ENCODE peak calls at places on chromosomes 6 and 20, in five cellular contexts. One of them, this sample, is unnamed.

GRCh38 chr6:156825475-156825874 is 48.3 kb downstream of the ARID1B start:
- DNase-seq in body of pancreas: no peak
- DNase-seq in K562: no peak
- DNase-seq in testis: no peak
- DNase-seq in Peyer's patch: no peak
- DNase-seq in this sample: no peak

GRCh38 chr20:34979366-34980153 is 23.9 kb downstream of the MYH7B start:
- DNase-seq in K562: peak; percentile 91
- DNase-seq in Peyer's patch: no peak
- DNase-seq in testis: peak; percentile 74
- DNase-seq in body of pancreas: no peak
- DNase-seq in this sample: peak; percentile 78

GRCh38 chr20:7974785-7975435 is 34.7 kb upstream of the HAO1 start:
- DNase-seq in K562: no peak
- DNase-seq in Peyer's patch: no peak
- DNase-seq in testis: no peak
- DNase-seq in body of pancreas: no peak
- DNase-seq in this sample: no peak

GRCh38 chr6:9482030-9482731 is 932.7 kb downstream of the TFAP2A start:
- DNase-seq in K562: no peak
- DNase-seq in body of pancreas: no peak
- DNase-seq in Peyer's patch: no peak
- DNase-seq in testis: no peak
- DNase-seq in this sample: no peak

GRCh38 chr20:8242827-8243764 is 111.0 kb downstream of the PLCB1 start:
- DNase-seq in K562: no peak
- DNase-seq in Peyer's patch: no peak
- DNase-seq in body of pancreas: no peak
- DNase-seq in testis: no peak
- DNase-seq in this sample: no peak

GRCh38 chr20:17519606-17520285 is 11.4 kb downstream of the BFSP1 start:
- DNase-seq in Peyer's patch: no peak
- DNase-seq in K562: no peak
- DNase-seq in testis: no peak
- DNase-seq in body of pancreas: no peak
- DNase-seq in this sample: no peak

GRCh38 chr6:125781307-125781868 is 9.4 kb upstream of the NCOA7 start:
- DNase-seq in K562: peak; percentile 44
- DNase-seq in Peyer's patch: no peak
- DNase-seq in testis: peak; percentile 70
- DNase-seq in body of pancreas: peak; percentile 51
- DNase-seq in this sample: no peak

GRCh38 chr6:8336406-8336805 is 98.9 kb downstream of the SLC35B3 start:
- DNase-seq in testis: peak; percentile 18
- DNase-seq in K562: no peak
- DNase-seq in body of pancreas: no peak
- DNase-seq in Peyer's patch: no peak
- DNase-seq in this sample: no peak

GRCh38 chr6:106730672-106731071 is 101.3 kb downstream of the QRSL1 start:
- DNase-seq in testis: no peak
- DNase-seq in body of pancreas: peak; percentile 54
- DNase-seq in K562: no peak
- DNase-seq in Peyer's patch: no peak
- DNase-seq in this sample: no peak

GRCh38 chr6:13813011-13813410 is 1.3 kb downstream of the MCUR1 start:
- DNase-seq in K562: peak; percentile 18
- DNase-seq in testis: no peak
- DNase-seq in Peyer's patch: no peak
- DNase-seq in body of pancreas: no peak
- DNase-seq in this sample: no peak

GRCh38 chr20:59813126-59813947 is 120.1 kb downstream of the SYCP2 start:
- DNase-seq in K562: no peak
- DNase-seq in body of pancreas: no peak
- DNase-seq in Peyer's patch: no peak
- DNase-seq in testis: peak; percentile 9
- DNase-seq in this sample: no peak

GRCh38 chr6:107361568-107362270 is 97.6 kb downstream of the PDSS2 start:
- DNase-seq in K562: no peak
- DNase-seq in body of pancreas: no peak
- DNase-seq in testis: no peak
- DNase-seq in Peyer's patch: no peak
- DNase-seq in this sample: no peak

GRCh38 chr6:89952696-89953095 is 58.4 kb downstream of the GJA10 start:
- DNase-seq in Peyer's patch: peak; percentile 79
- DNase-seq in testis: no peak
- DNase-seq in K562: no peak
- DNase-seq in body of pancreas: peak; percentile 20
- DNase-seq in this sample: no peak

GRCh38 chr6:55108469-55109130 is 65.7 kb upstream of the HCRTR2 start:
- DNase-seq in K562: no peak
- DNase-seq in testis: no peak
- DNase-seq in body of pancreas: no peak
- DNase-seq in Peyer's patch: no peak
- DNase-seq in this sample: no peak

GRCh38 chr6:149336529-149336928 is 19.0 kb downstream of the TAB2 start:
- DNase-seq in body of pancreas: no peak
- DNase-seq in testis: no peak
- DNase-seq in K562: no peak
- DNase-seq in Peyer's patch: no peak
- DNase-seq in this sample: no peak

GRCh38 chr6:1285589-1286340 is 26.1 kb upstream of the FOXQ1 start:
- DNase-seq in testis: no peak
- DNase-seq in body of pancreas: peak; percentile 24
- DNase-seq in Peyer's patch: no peak
- DNase-seq in K562: no peak
- DNase-seq in this sample: peak; percentile 65

GRCh38 chr6:47308674-47309325 is 905 bp downstream of the TNFRSF21 start:
- DNase-seq in testis: peak; percentile 39
- DNase-seq in K562: peak; percentile 42
- DNase-seq in body of pancreas: peak; percentile 24
- DNase-seq in Peyer's patch: no peak
- DNase-seq in this sample: peak; percentile 28

GRCh38 chr6:150212745-150213144 is 69.9 kb downstream of the PPP1R14C start:
- DNase-seq in testis: no peak
- DNase-seq in body of pancreas: no peak
- DNase-seq in K562: no peak
- DNase-seq in Peyer's patch: no peak
- DNase-seq in this sample: no peak

GRCh38 chr20:50625986-50626677 is 65.2 kb downstream of the RIPOR3 start:
- DNase-seq in body of pancreas: peak; percentile 27
- DNase-seq in Peyer's patch: no peak
- DNase-seq in testis: peak; percentile 74
- DNase-seq in K562: peak; percentile 68
- DNase-seq in this sample: peak; percentile 83

GRCh38 chr6:16762547-16763477 is 1.6 kb upstream of the ATXN1 start:
- DNase-seq in body of pancreas: peak; percentile 67
- DNase-seq in K562: peak; percentile 61
- DNase-seq in testis: peak; percentile 46
- DNase-seq in Peyer's patch: peak; percentile 53
- DNase-seq in this sample: peak; percentile 77

GRCh38 chr20:31869942-31870702 is at the start of the genes DUSP15 and TTLL9:
- DNase-seq in K562: no peak
- DNase-seq in Peyer's patch: no peak
- DNase-seq in testis: peak; percentile 72
- DNase-seq in body of pancreas: peak; percentile 52
- DNase-seq in this sample: peak; percentile 47

GRCh38 chr6:79170915-79171314 is 63.6 kb downstream of the HMGN3 start:
- DNase-seq in Peyer's patch: no peak
- DNase-seq in testis: no peak
- DNase-seq in body of pancreas: no peak
- DNase-seq in K562: no peak
- DNase-seq in this sample: no peak

GRCh38 chr6:108667984-108668383 is 107.3 kb downstream of the FOXO3 start:
- DNase-seq in K562: no peak
- DNase-seq in body of pancreas: no peak
- DNase-seq in Peyer's patch: no peak
- DNase-seq in testis: peak; percentile 49
- DNase-seq in this sample: no peak

GRCh38 chr6:43014434-43014909 is 423 bp downstream of the KLHDC3 start:
- DNase-seq in body of pancreas: no peak
- DNase-seq in K562: no peak
- DNase-seq in Peyer's patch: no peak
- DNase-seq in testis: no peak
- DNase-seq in this sample: no peak

GRCh38 chr6:167663784-167664432 is 162.8 kb upstream of the AFDN start:
- DNase-seq in body of pancreas: no peak
- DNase-seq in Peyer's patch: no peak
- DNase-seq in K562: no peak
- DNase-seq in testis: no peak
- DNase-seq in this sample: peak; percentile 38

GRCh38 chr6:152609125-152609670 is 28.0 kb downstream of the SYNE1 start:
- DNase-seq in K562: no peak
- DNase-seq in body of pancreas: no peak
- DNase-seq in Peyer's patch: no peak
- DNase-seq in testis: no peak
- DNase-seq in this sample: no peak

GRCh38 chr20:36628076-36628475 is 17.9 kb downstream of the SLA2 start:
- DNase-seq in body of pancreas: no peak
- DNase-seq in testis: no peak
- DNase-seq in K562: no peak
- DNase-seq in Peyer's patch: no peak
- DNase-seq in this sample: no peak

GRCh38 chr6:26269406-26270120 is 95.4 kb upstream of the BTN3A2 start:
- DNase-seq in K562: no peak
- DNase-seq in Peyer's patch: no peak
- DNase-seq in body of pancreas: no peak
- DNase-seq in testis: no peak
- DNase-seq in this sample: no peak

GRCh38 chr20:7269452-7269851 is 502.0 kb downstream of the BMP2 start:
- DNase-seq in body of pancreas: no peak
- DNase-seq in K562: no peak
- DNase-seq in testis: no peak
- DNase-seq in Peyer's patch: no peak
- DNase-seq in this sample: no peak

GRCh38 chr20:25551413-25552210 is 33.7 kb downstream of the NINL start:
- DNase-seq in K562: no peak
- DNase-seq in body of pancreas: no peak
- DNase-seq in Peyer's patch: no peak
- DNase-seq in testis: no peak
- DNase-seq in this sample: no peak

GRCh38 chr20:49282584-49283171 is 4.8 kb upstream of the ZNFX1 start:
- DNase-seq in K562: peak; percentile 25
- DNase-seq in Peyer's patch: no peak
- DNase-seq in testis: no peak
- DNase-seq in body of pancreas: no peak
- DNase-seq in this sample: no peak
- H3K4me3 ChIP-seq in K562: peak overlapping the region; percentile 93
- H3K4me3 ChIP-seq in Peyer's patch: no peak overlapping the region
- H3K4me3 ChIP-seq in testis: no peak overlapping the region
- H3K4me3 ChIP-seq in body of pancreas: no peak overlapping the region
- H3K4me3 ChIP-seq in this sample: no peak overlapping the region

GRCh38 chr6:131893198-131893597 is 58.0 kb downstream of the CCN2 start:
- DNase-seq in testis: no peak
- DNase-seq in Peyer's patch: no peak
- DNase-seq in K562: no peak
- DNase-seq in body of pancreas: no peak
- DNase-seq in this sample: no peak
- H3K27ac ChIP-seq in testis: no peak overlapping the region
- H3K27ac ChIP-seq in Peyer's patch: no peak overlapping the region
- H3K27ac ChIP-seq in K562: no peak overlapping the region
- H3K27ac ChIP-seq in body of pancreas: no peak overlapping the region
- H3K27ac ChIP-seq in this sample: no peak overlapping the region

GRCh38 chr6:3405182-3405518 is 51.7 kb downstream of the SLC22A23 start:
- DNase-seq in Peyer's patch: no peak
- DNase-seq in body of pancreas: no peak
- DNase-seq in testis: no peak
- DNase-seq in K562: no peak
- DNase-seq in this sample: no peak
- H3K4me1 ChIP-seq in Peyer's patch: no peaks in the 10 kb centered on the region
- H3K4me1 ChIP-seq in body of pancreas: peaks cover 85% of the 10 kb centered on the region
- H3K4me1 ChIP-seq in testis: no peaks in the 10 kb centered on the region
- H3K4me1 ChIP-seq in K562: peaks cover 32% of the 10 kb centered on the region
- H3K4me1 ChIP-seq in this sample: no peaks in the 10 kb centered on the region

GRCh38 chr6:56482525-56482924 is 160.2 kb downstream of the DST start:
- DNase-seq in body of pancreas: peak; percentile 58
- DNase-seq in K562: no peak
- DNase-seq in testis: no peak
- DNase-seq in Peyer's patch: no peak
- DNase-seq in this sample: no peak

GRCh38 chr6:56484669-56485068 is 158.0 kb downstream of the DST start:
- DNase-seq in body of pancreas: no peak
- DNase-seq in Peyer's patch: no peak
- DNase-seq in K562: no peak
- DNase-seq in testis: no peak
- DNase-seq in this sample: no peak

GRCh38 chr6:56486681-56487080 is 156.0 kb downstream of the DST start:
- DNase-seq in Peyer's patch: no peak
- DNase-seq in K562: no peak
- DNase-seq in testis: no peak
- DNase-seq in body of pancreas: no peak
- DNase-seq in this sample: no peak

GRCh38 chr6:56481957-56482356 is 160.7 kb downstream of the DST start:
- DNase-seq in body of pancreas: no peak
- DNase-seq in testis: no peak
- DNase-seq in K562: no peak
- DNase-seq in Peyer's patch: no peak
- DNase-seq in this sample: no peak

DNA sequence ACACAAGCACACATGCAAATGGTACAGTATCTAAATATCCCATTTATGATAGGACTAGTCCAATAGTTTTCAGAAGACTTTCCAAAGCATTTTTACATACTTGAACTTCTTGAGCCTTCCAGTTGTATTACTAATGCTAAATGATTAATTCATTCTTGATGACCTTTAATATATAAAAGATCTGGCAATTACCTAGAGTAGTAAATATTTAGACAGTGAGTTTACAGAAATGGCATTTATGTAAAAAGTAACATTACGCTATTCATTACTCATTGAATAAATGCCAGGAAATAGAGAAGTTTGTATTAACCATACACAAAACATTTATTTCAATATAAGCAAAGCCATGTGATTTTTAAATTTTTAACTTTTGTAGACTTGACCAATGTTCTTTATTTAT is 158.8 kb downstream of the DST start:
- DNase-seq in testis: no peak
- DNase-seq in K562: no peak
- DNase-seq in Peyer's patch: no peak
- DNase-seq in body of pancreas: no peak
- DNase-seq in this sample: no peak
- H3K4me3 ChIP-seq in testis: no peak overlapping the region
- H3K4me3 ChIP-seq in K562: no peak overlapping the region
- H3K4me3 ChIP-seq in Peyer's patch: no peak overlapping the region
- H3K4me3 ChIP-seq in body of pancreas: no peak overlapping the region
- H3K4me3 ChIP-seq in this sample: no peak overlapping the region

DNA sequence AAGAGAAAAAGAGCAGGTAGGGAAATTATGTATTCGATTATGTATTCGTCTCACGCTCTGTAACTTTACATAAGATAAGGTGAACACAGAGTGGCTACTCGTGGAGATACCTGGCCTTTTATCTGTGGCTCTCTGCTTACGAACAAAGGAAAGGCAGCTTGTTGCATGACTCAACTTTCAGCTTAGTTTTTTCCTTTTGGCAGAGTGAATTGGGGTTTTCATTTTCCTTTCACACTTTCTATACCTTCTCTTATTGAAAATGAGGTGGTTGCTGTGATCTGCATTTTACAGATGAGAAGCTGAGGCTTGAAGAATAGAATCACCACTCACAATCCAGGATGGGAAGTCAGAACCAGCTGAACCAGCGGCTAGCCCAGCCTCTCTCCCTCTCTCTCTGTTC is 13.3 kb upstream of the KCNK15 start:
- DNase-seq in testis: no peak
- DNase-seq in Peyer's patch: no peak
- DNase-seq in K562: no peak
- DNase-seq in body of pancreas: no peak
- DNase-seq in this sample: no peak
- H3K27ac ChIP-seq in testis: no peak overlapping the region
- H3K27ac ChIP-seq in Peyer's patch: no peak overlapping the region
- H3K27ac ChIP-seq in K562: no peak overlapping the region
- H3K27ac ChIP-seq in body of pancreas: no peak overlapping the region
- H3K27ac ChIP-seq in this sample: no peak overlapping the region

This sample was measured in right cardiac atrium.